ENCODE peak calls at places on chromosome 7, in ten cellular contexts. L is adrenal gland; C is pancreas; V is endothelial cell of umbilical vein; K is sigmoid colon; B is right lobe of liver; E is lung; O is CD8-positive, alpha-beta T cell; I is dorsolateral prefrontal cortex; W is PC-3. F is an unnamed sample.

GRCh38 chr7:37833107-37833817 is 15.1 kb upstream of the NME8 start:
- DNase-seq in O (peak; percentile 41), I (no peak), C (no peak), E (peak; percentile 34), K (peak; percentile 66), W (peak; percentile 56), L (peak; percentile 34), B (peak; percentile 27), V (peak; percentile 40), F (peak; percentile 25)

GRCh38 chr7:16989883-16990413 is 108.2 kb upstream of the AGR3 start:
- DNase-seq in K (peak; percentile 82), O (no peak), B (peak; percentile 65), V (peak; percentile 93), C (no peak), E (peak; percentile 88), I (peak; percentile 34), L (peak; percentile 82), W (peak; percentile 98), F (peak; percentile 90)

GRCh38 chr7:103150192-103150591 is 1.3 kb upstream of the NAPEPLD start:
- DNase-seq in I (no peak), L (no peak), V (no peak), B (no peak), O (no peak), W (peak; percentile 36), E (peak; percentile 54), C (no peak), K (no peak), F (peak; percentile 55)

GRCh38 chr7:43077732-43078391 is 34.6 kb upstream of the HECW1 start:
- DNase-seq in I (no peak), B (no peak), O (no peak), K (no peak), W (peak; percentile 54), C (no peak), L (no peak), V (no peak), E (no peak), F (no peak)

GRCh38 chr7:65269150-65269856 is 104.4 kb upstream of the ZNF92 start:
- DNase-seq in W (no peak), L (peak; percentile 28), E (no peak), B (peak; percentile 29), K (no peak), V (peak; percentile 76), C (no peak), I (no peak), O (no peak), F (peak; percentile 50)

GRCh38 chr7:99079104-99079503 is 64.8 kb downstream of the SMURF1 start:
- DNase-seq in W (no peak), V (no peak), L (no peak), E (no peak), O (no peak), I (no peak), B (no peak), K (no peak), C (no peak), F (peak; percentile 61)

GRCh38 chr7:17236161-17236560 is 62.3 kb upstream of the AHR start:
- DNase-seq in O (no peak), C (no peak), E (no peak), I (no peak), V (no peak), L (no peak), W (no peak), K (no peak), B (no peak), F (no peak)

GRCh38 chr7:134320201-134320600 is 3.5 kb upstream of the SLC35B4 start:
- DNase-seq in O (no peak), K (no peak), C (no peak), I (no peak), W (peak; percentile 20), B (no peak), E (no peak), L (no peak), V (no peak), F (no peak)

DNA sequence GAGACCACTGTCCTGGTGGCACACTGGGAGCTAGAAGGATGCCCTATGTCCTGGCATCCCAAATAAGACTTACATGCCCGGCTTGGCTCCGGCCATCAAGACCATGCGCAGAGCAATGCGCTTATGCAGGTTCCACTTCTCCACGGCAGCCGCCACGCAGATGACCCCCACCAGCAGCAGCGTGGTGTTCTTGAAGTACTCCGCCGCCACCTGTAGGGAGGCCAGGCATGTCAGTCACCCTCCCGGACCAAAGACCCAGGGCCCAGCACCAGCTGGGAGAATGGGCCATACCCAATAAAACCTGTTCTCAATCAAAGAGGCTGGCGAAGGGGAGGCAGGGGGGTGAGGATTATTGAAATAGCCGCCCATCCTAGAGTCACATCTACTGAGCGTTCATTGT is 19.9 kb downstream of the SLC13A4 start:
- DNase-seq in B (no peak), L (no peak), E (no peak), C (no peak), K (no peak), V (no peak), I (no peak), W (no peak), O (no peak), F (no peak)
- TF ChIP-seq CTCF in B (no peak), L (no peak), E (no peak), C (no peak), K (no peak), V (no peak), I (no peak), W (no peak), O (no peak), F (no peak)

GRCh38 chr7:130913721-130914588 is 179.9 kb upstream of the KLF14 start:
- DNase-seq in V (peak; percentile 33), B (no peak), L (no peak), I (no peak), O (no peak), C (no peak), W (no peak), K (no peak), E (no peak), F (no peak)

GRCh38 chr7:130909881-130910672 is 176.1 kb upstream of the KLF14 start:
- DNase-seq in V (peak; percentile 81), W (peak; percentile 35), B (no peak), C (no peak), K (no peak), L (no peak), E (no peak), O (no peak), I (no peak), F (no peak)

GRCh38 chr7:130912910-130913720 is 179.1 kb upstream of the KLF14 start:
- DNase-seq in V (peak; percentile 97), O (peak; percentile 90), K (peak; percentile 86), B (peak; percentile 68), L (peak; percentile 87), E (peak; percentile 70), I (no peak), W (peak; percentile 96), C (no peak), F (no peak)

GRCh38 chr7:130910949-130911944 is 177.2 kb upstream of the KLF14 start:
- DNase-seq in L (no peak), W (peak; percentile 55), C (no peak), K (no peak), B (no peak), O (no peak), I (no peak), V (peak; percentile 72), E (no peak), F (no peak)

GRCh38 chr7:130912086-130912909 is 178.3 kb upstream of the KLF14 start:
- DNase-seq in O (no peak), K (no peak), V (peak; percentile 81), B (no peak), C (no peak), W (peak; percentile 83), L (no peak), E (no peak), I (no peak), F (no peak)
- H3K4me3 ChIP-seq in O (peak overlapping the region; percentile 82), K (peak overlapping the region; percentile 37), V (peak overlapping the region; percentile 99), B (peak overlapping the region; percentile 51), C (peak overlapping the region; percentile 29), W (peak overlapping the region; percentile 92), L (no peak overlapping the region), E (peak overlapping the region; percentile 39), I (peak overlapping the region; percentile 51), F (peak overlapping the region; percentile 39)

GRCh38 chr7:92644406-92645113 is 54.4 kb upstream of the FAM133B start:
- DNase-seq in B (no peak), C (no peak), O (no peak), V (peak; percentile 21), I (peak; percentile 26), W (no peak), E (no peak), L (peak; percentile 36), K (no peak), F (no peak)
- H3K27ac ChIP-seq in B (no peak overlapping the region), C (no peak overlapping the region), O (no peak overlapping the region), V (peak overlapping the region; percentile 53), I (peak overlapping the region; percentile 16), W (peak overlapping the region; percentile 82), E (peak overlapping the region; percentile 71), L (no peak overlapping the region), K (peak overlapping the region; percentile 22), F (peak overlapping the region; percentile 51)

GRCh38 chr7:24840543-24840942 is 83.3 kb upstream of the GSDME start:
- DNase-seq in E (no peak), O (no peak), C (no peak), L (no peak), W (no peak), B (no peak), V (peak; percentile 20), K (no peak), I (no peak), F (no peak)

GRCh38 chr7:24843821-24844449 is 86.7 kb upstream of the GSDME start:
- DNase-seq in C (no peak), O (no peak), W (no peak), I (no peak), V (no peak), L (no peak), B (no peak), E (no peak), K (no peak), F (no peak)

GRCh38 chr7:24847754-24848153 is 90.5 kb upstream of the GSDME start:
- DNase-seq in I (no peak), V (no peak), K (no peak), O (no peak), L (no peak), W (no peak), B (no peak), C (no peak), E (no peak), F (no peak)

GRCh38 chr7:24842029-24842428 is 84.8 kb upstream of the GSDME start:
- DNase-seq in K (no peak), C (no peak), E (no peak), B (no peak), W (no peak), O (no peak), L (no peak), I (no peak), V (no peak), F (no peak)

DNA sequence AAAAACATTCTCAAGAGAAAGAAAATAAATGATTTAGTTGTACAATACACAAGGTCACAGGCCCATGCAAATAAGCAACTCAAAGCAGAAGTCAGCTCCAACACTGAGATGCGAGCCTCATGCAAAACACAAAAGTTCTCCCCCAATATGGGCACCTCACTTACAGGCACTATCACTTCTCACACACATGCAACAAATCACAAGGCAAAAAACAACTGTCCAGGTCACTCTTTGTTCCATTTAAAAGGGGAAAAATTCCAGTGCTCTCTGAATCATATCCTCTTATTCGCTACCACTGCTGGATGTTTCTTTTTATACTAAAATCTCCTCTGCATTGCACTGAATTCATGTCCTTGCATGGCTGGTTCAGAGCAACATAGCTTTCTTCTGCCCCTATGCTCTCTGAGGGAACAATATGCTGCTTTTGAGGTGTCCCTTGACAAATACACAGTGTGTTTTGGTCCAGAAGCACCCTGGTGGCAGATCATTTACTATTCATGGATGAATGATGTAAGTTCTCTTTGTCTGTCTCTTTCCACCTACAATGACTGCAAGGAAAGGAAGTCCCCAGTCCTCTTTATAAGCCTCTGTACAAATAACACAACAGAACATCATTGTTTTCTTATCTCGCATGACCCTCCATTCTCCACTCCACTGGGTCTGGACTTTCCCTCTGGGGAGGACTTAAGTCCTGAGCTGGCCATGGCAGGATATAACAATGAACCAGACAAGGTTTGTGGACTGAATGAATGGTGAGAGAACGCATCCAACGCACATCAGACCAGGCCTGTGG is 85.4 kb upstream of the GSDME start:
- DNase-seq in W (peak; percentile 23), K (no peak), C (no peak), O (no peak), E (no peak), B (no peak), V (peak; percentile 85), I (no peak), L (no peak), F (no peak)
- TF ChIP-seq CTCF in W (no peak), K (no peak), C (no peak), O (no peak), E (no peak), B (no peak), V (no peak), I (no peak), L (no peak), F (no peak)